ENCODE peak calls at places on chromosomes 7 and 10, in five cellular contexts. R is EL; F is stimulated activated CD8-positive, alpha-beta memory T cell treated with anti-CD3 and anti-CD28 coated beads, Interleukin-2, amount 100 ng/mL, for 48 hours; V is iris pigment epithelial cell; G is H9. I is an unnamed sample.

GRCh38 chr7:88516424-88516823 is 209.7 kb upstream of the STEAP4 start:
- DNase-seq in R (no peak), G (no peak), V (no peak), F (no peak), I (no peak)

GRCh38 chr7:88146611-88147010 is 73.2 kb downstream of the SRI start:
- DNase-seq in F (no peak), R (no peak), V (no peak), G (no peak), I (no peak)

GRCh38 chr10:123007558-123008378 is 827 bp downstream of the IKZF5 start:
- DNase-seq in F (peak), R (peak), V (peak), G (peak), I (no peak)

GRCh38 chr10:113842171-113842570 is 11.7 kb downstream of the DCLRE1A start:
- DNase-seq in R (no peak), F (no peak), V (no peak), G (no peak), I (no peak)

GRCh38 chr7:34247468-34247867 is 342.1 kb downstream of the BMPER start:
- DNase-seq in V (peak), G (no peak), R (peak), F (no peak), I (peak)

GRCh38 chr10:29479081-29479917 is 155.5 kb downstream of the SVIL start:
- DNase-seq in G (no peak), V (peak), F (no peak), R (peak), I (no peak)

GRCh38 chr7:92766461-92767003 is 69.8 kb downstream of the CDK6 start:
- DNase-seq in F (no peak), G (no peak), V (peak), R (peak), I (peak)

GRCh38 chr10:62761115-62761514 is 43.4 kb upstream of the ADO start:
- DNase-seq in R (no peak), V (no peak), F (no peak), G (no peak), I (no peak)

GRCh38 chr10:72044417-72045041 is 43.8 kb downstream of the SPOCK2 start:
- DNase-seq in R (no peak), F (no peak), G (no peak), V (no peak), I (no peak)

GRCh38 chr10:26696786-26697162 is 727 bp upstream of the PDSS1 start:
- DNase-seq in V (no peak), R (no peak), F (no peak), G (no peak), I (peak)

GRCh38 chr7:115662120-115662519 is 368.4 kb downstream of the TFEC start:
- DNase-seq in G (no peak), R (peak), V (peak), F (no peak), I (peak)

GRCh38 chr7:27411145-27411544 is 168.5 kb downstream of the EVX1 start:
- DNase-seq in F (no peak), R (no peak), V (no peak), G (no peak), I (no peak)

GRCh38 chr7:90067171-90067570 is 87.1 kb upstream of the STEAP1 start:
- DNase-seq in G (no peak), F (no peak), V (no peak), R (no peak), I (no peak)

GRCh38 chr7:115043605-115044004 is 121.7 kb downstream of the MDFIC start:
- DNase-seq in R (no peak), V (no peak), G (no peak), F (no peak), I (peak)

GRCh38 chr7:15686209-15686956 is at the start of gene MEOX2:
- DNase-seq in G (peak), V (peak), R (peak), F (no peak), I (peak)

GRCh38 chr10:71294856-71295255 is 24.2 kb upstream of the SLC29A3 start:
- DNase-seq in G (no peak), V (no peak), F (no peak), R (no peak), I (no peak)

GRCh38 chr10:71757450-71757918 is 15.8 kb downstream of the VSIR start:
- DNase-seq in G (peak), R (no peak), V (no peak), F (no peak), I (no peak)